ENCODE peak calls at places on chromosomes 12 and 14, in nine cellular contexts. One of them, this sample, is unnamed.
A peak's percentile ranks its signal among the peaks of the same experiment; 100 is the strongest.

GRCh38 chr14:71529855-71530254 is 402.4 kb upstream of the RGS6 start:
- DNase-seq in bronchial epithelial cell: no peak
- DNase-seq in CD8-positive, alpha-beta T cell: no peak
- DNase-seq in tibial artery: peak; percentile 87
- DNase-seq in heart left ventricle: peak; percentile 55
- DNase-seq in GM10248: no peak
- DNase-seq in IMR-90: no peak
- DNase-seq in vagina: no peak
- DNase-seq in adrenal gland: peak; percentile 37
- DNase-seq in this sample: no peak

GRCh38 chr14:100827140-100827517 is 1.2 kb downstream of the MEG3 start:
- DNase-seq in bronchial epithelial cell: no peak
- DNase-seq in CD8-positive, alpha-beta T cell: no peak
- DNase-seq in tibial artery: no peak
- DNase-seq in heart left ventricle: no peak
- DNase-seq in GM10248: no peak
- DNase-seq in IMR-90: peak; percentile 16
- DNase-seq in vagina: no peak
- DNase-seq in adrenal gland: no peak
- DNase-seq in this sample: no peak

GRCh38 chr12:45415393-45415817 is 199.5 kb downstream of the ANO6 start:
- DNase-seq in bronchial epithelial cell: peak; percentile 99
- DNase-seq in CD8-positive, alpha-beta T cell: no peak
- DNase-seq in tibial artery: peak; percentile 87
- DNase-seq in heart left ventricle: peak; percentile 61
- DNase-seq in GM10248: peak; percentile 54
- DNase-seq in IMR-90: peak; percentile 100
- DNase-seq in vagina: no peak
- DNase-seq in adrenal gland: peak; percentile 48
- DNase-seq in this sample: peak; percentile 92

GRCh38 chr14:106694638-106695393 is 1168.4 kb downstream of the TMEM121 start:
- DNase-seq in bronchial epithelial cell: peak; percentile 43
- DNase-seq in CD8-positive, alpha-beta T cell: peak; percentile 65
- DNase-seq in tibial artery: no peak
- DNase-seq in heart left ventricle: peak; percentile 21
- DNase-seq in GM10248: peak; percentile 58
- DNase-seq in IMR-90: no peak
- DNase-seq in vagina: no peak
- DNase-seq in adrenal gland: peak; percentile 27
- DNase-seq in this sample: no peak

GRCh38 chr12:22979854-22980253 is 354.9 kb downstream of the ETNK1 start:
- DNase-seq in bronchial epithelial cell: peak; percentile 72
- DNase-seq in CD8-positive, alpha-beta T cell: no peak
- DNase-seq in tibial artery: no peak
- DNase-seq in heart left ventricle: no peak
- DNase-seq in GM10248: no peak
- DNase-seq in IMR-90: no peak
- DNase-seq in vagina: no peak
- DNase-seq in adrenal gland: no peak
- DNase-seq in this sample: no peak

GRCh38 chr14:89479802-89480201 is 62.8 kb upstream of the FOXN3 start:
- DNase-seq in bronchial epithelial cell: peak; percentile 98
- DNase-seq in CD8-positive, alpha-beta T cell: no peak
- DNase-seq in tibial artery: no peak
- DNase-seq in heart left ventricle: no peak
- DNase-seq in GM10248: no peak
- DNase-seq in IMR-90: peak; percentile 45
- DNase-seq in vagina: no peak
- DNase-seq in adrenal gland: no peak
- DNase-seq in this sample: no peak

GRCh38 chr12:44379827-44380226 is 496.3 kb downstream of the NELL2 start:
- DNase-seq in bronchial epithelial cell: no peak
- DNase-seq in CD8-positive, alpha-beta T cell: no peak
- DNase-seq in tibial artery: no peak
- DNase-seq in heart left ventricle: no peak
- DNase-seq in GM10248: no peak
- DNase-seq in IMR-90: no peak
- DNase-seq in vagina: no peak
- DNase-seq in adrenal gland: no peak
- DNase-seq in this sample: no peak

GRCh38 chr12:95385246-95385645 is 88.7 kb upstream of the METAP2 start:
- DNase-seq in bronchial epithelial cell: peak; percentile 17
- DNase-seq in CD8-positive, alpha-beta T cell: no peak
- DNase-seq in tibial artery: peak; percentile 69
- DNase-seq in heart left ventricle: peak; percentile 27
- DNase-seq in GM10248: no peak
- DNase-seq in IMR-90: peak; percentile 8
- DNase-seq in vagina: no peak
- DNase-seq in adrenal gland: peak; percentile 23
- DNase-seq in this sample: peak; percentile 72

GRCh38 chr14:32472512-32473472 is 143.7 kb downstream of the AKAP6 start:
- DNase-seq in bronchial epithelial cell: peak; percentile 79
- DNase-seq in CD8-positive, alpha-beta T cell: no peak
- DNase-seq in tibial artery: no peak
- DNase-seq in heart left ventricle: no peak
- DNase-seq in GM10248: no peak
- DNase-seq in IMR-90: peak; percentile 81
- DNase-seq in vagina: no peak
- DNase-seq in adrenal gland: no peak
- DNase-seq in this sample: peak; percentile 54

GRCh38 chr12:78951746-78952532 is 87.4 kb downstream of the SYT1 start:
- DNase-seq in bronchial epithelial cell: peak; percentile 15
- DNase-seq in CD8-positive, alpha-beta T cell: no peak
- DNase-seq in tibial artery: no peak
- DNase-seq in heart left ventricle: no peak
- DNase-seq in GM10248: no peak
- DNase-seq in IMR-90: no peak
- DNase-seq in vagina: no peak
- DNase-seq in adrenal gland: no peak
- DNase-seq in this sample: no peak

GRCh38 chr14:30874999-30875787 is 834 bp downstream of the COCH start:
- DNase-seq in bronchial epithelial cell: no peak
- DNase-seq in CD8-positive, alpha-beta T cell: no peak
- DNase-seq in tibial artery: no peak
- DNase-seq in heart left ventricle: no peak
- DNase-seq in GM10248: peak; percentile 46
- DNase-seq in IMR-90: no peak
- DNase-seq in vagina: no peak
- DNase-seq in adrenal gland: no peak
- DNase-seq in this sample: no peak

GRCh38 chr14:30872602-30873001 is 1.8 kb upstream of the COCH start:
- DNase-seq in bronchial epithelial cell: no peak
- DNase-seq in CD8-positive, alpha-beta T cell: no peak
- DNase-seq in tibial artery: no peak
- DNase-seq in heart left ventricle: no peak
- DNase-seq in GM10248: no peak
- DNase-seq in IMR-90: no peak
- DNase-seq in vagina: no peak
- DNase-seq in adrenal gland: no peak
- DNase-seq in this sample: no peak

GRCh38 chr14:30873308-30874119 is 845 bp upstream of the COCH start:
- DNase-seq in bronchial epithelial cell: no peak
- DNase-seq in CD8-positive, alpha-beta T cell: no peak
- DNase-seq in tibial artery: no peak
- DNase-seq in heart left ventricle: no peak
- DNase-seq in GM10248: no peak
- DNase-seq in IMR-90: no peak
- DNase-seq in vagina: no peak
- DNase-seq in adrenal gland: no peak
- DNase-seq in this sample: no peak

GRCh38 chr14:30875788-30876053 is 1.4 kb downstream of the COCH start:
- DNase-seq in bronchial epithelial cell: no peak
- DNase-seq in CD8-positive, alpha-beta T cell: no peak
- DNase-seq in tibial artery: no peak
- DNase-seq in heart left ventricle: no peak
- DNase-seq in GM10248: no peak
- DNase-seq in IMR-90: no peak
- DNase-seq in vagina: no peak
- DNase-seq in adrenal gland: no peak
- DNase-seq in this sample: no peak

GRCh38 chr14:30874120-30874998 is at the start of gene COCH:
- DNase-seq in bronchial epithelial cell: no peak
- DNase-seq in CD8-positive, alpha-beta T cell: peak; percentile 57
- DNase-seq in tibial artery: no peak
- DNase-seq in heart left ventricle: peak; percentile 34
- DNase-seq in GM10248: peak; percentile 86
- DNase-seq in IMR-90: no peak
- DNase-seq in vagina: no peak
- DNase-seq in adrenal gland: no peak
- DNase-seq in this sample: no peak
- TF ChIP-seq CTCF in bronchial epithelial cell: peak; percentile 29
- TF ChIP-seq CTCF in CD8-positive, alpha-beta T cell: no peak
- TF ChIP-seq CTCF in tibial artery: peak; percentile 17
- TF ChIP-seq CTCF in heart left ventricle: peak; percentile 15
- TF ChIP-seq CTCF in GM10248: peak; percentile 51
- TF ChIP-seq CTCF in IMR-90: peak; percentile 15
- TF ChIP-seq CTCF in vagina: no peak
- TF ChIP-seq CTCF in adrenal gland: no peak
- TF ChIP-seq CTCF in this sample: no peak

GRCh38 chr14:67332468-67332867 is 27.1 kb downstream of the ATP6V1D start:
- DNase-seq in bronchial epithelial cell: no peak
- DNase-seq in CD8-positive, alpha-beta T cell: no peak
- DNase-seq in tibial artery: no peak
- DNase-seq in heart left ventricle: no peak
- DNase-seq in GM10248: no peak
- DNase-seq in IMR-90: peak; percentile 23
- DNase-seq in vagina: no peak
- DNase-seq in adrenal gland: no peak
- DNase-seq in this sample: no peak

GRCh38 chr14:67331368-67332125 is 28.1 kb downstream of the ATP6V1D start:
- DNase-seq in bronchial epithelial cell: no peak
- DNase-seq in CD8-positive, alpha-beta T cell: no peak
- DNase-seq in tibial artery: no peak
- DNase-seq in heart left ventricle: no peak
- DNase-seq in GM10248: no peak
- DNase-seq in IMR-90: peak; percentile 43
- DNase-seq in vagina: no peak
- DNase-seq in adrenal gland: no peak
- DNase-seq in this sample: no peak

DNA sequence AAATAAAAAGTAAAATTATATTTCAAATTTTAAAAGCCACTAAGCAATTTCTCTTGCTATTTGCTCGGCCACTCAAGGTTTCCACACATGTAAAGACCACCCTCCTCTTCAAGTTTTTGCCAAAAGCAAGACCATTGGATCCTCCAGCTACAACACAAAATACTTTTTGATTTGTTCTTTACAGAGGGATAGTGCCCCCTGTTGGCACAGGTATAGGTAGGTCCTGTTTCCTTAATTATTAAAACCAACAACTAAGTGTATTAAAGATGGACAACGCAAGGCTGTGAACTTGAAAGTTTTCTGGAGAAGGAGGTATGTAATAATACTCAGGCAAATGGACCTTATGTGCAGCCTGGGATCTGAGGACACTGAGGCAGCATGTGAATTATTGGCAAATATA is 23.8 kb downstream of the ATP6V1D start:
- DNase-seq in bronchial epithelial cell: no peak
- DNase-seq in CD8-positive, alpha-beta T cell: no peak
- DNase-seq in tibial artery: no peak
- DNase-seq in heart left ventricle: no peak
- DNase-seq in GM10248: no peak
- DNase-seq in IMR-90: peak; percentile 27
- DNase-seq in vagina: no peak
- DNase-seq in adrenal gland: no peak
- DNase-seq in this sample: no peak
- TF ChIP-seq CTCF in bronchial epithelial cell: peak; percentile 15
- TF ChIP-seq CTCF in CD8-positive, alpha-beta T cell: peak; percentile 35
- TF ChIP-seq CTCF in tibial artery: no peak
- TF ChIP-seq CTCF in heart left ventricle: no peak
- TF ChIP-seq CTCF in GM10248: peak; percentile 27
- TF ChIP-seq CTCF in IMR-90: peak; percentile 39
- TF ChIP-seq CTCF in vagina: no peak
- TF ChIP-seq CTCF in adrenal gland: no peak
- TF ChIP-seq CTCF in this sample: no peak

DNA sequence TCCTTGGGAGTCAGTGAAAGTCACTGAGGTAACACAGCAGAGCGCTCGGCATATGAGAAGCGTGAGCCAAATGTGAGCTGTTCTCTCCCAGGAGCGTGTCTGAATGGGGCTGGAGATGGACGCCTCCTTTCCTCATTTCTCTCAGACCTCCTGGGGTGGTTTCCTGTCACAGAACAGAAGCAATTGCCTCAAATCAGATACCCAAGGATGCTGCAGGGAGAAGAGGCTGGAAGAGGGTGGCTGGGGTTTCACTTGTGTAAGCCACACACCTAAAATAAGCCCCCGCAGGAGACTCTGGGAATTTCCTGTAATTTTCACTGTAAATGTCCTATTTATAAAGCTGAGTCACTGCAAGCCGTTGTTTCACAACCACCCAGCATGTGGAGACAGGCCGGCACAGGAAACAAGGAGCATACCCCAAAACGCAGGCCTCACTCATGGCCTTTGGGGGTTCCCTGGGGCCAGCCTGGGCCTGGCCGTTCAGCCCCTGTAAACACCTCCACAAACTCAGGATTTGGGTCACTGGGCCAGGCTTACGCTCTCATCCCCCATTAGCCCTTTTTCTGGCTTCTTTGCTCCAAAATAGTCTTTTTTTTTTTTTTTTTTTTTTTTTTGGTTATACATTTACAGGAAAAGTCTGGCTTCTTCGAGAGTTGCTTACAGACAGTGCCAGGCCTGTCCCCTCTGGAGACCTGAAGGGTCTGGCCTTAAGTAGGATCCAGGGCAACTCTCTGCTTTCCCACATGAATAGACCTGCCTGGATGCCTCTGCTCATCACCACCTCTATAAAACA is 55.3 kb downstream of the VCPKMT start:
- DNase-seq in bronchial epithelial cell: peak; percentile 96
- DNase-seq in CD8-positive, alpha-beta T cell: peak; percentile 61
- DNase-seq in tibial artery: peak; percentile 83
- DNase-seq in heart left ventricle: no peak
- DNase-seq in GM10248: peak; percentile 46
- DNase-seq in IMR-90: peak; percentile 95
- DNase-seq in vagina: no peak
- DNase-seq in adrenal gland: peak; percentile 79
- DNase-seq in this sample: peak; percentile 80
- TF ChIP-seq CTCF in bronchial epithelial cell: no peak
- TF ChIP-seq CTCF in CD8-positive, alpha-beta T cell: no peak
- TF ChIP-seq CTCF in tibial artery: peak; percentile 58
- TF ChIP-seq CTCF in heart left ventricle: peak; percentile 3
- TF ChIP-seq CTCF in GM10248: no peak
- TF ChIP-seq CTCF in IMR-90: no peak
- TF ChIP-seq CTCF in vagina: no peak
- TF ChIP-seq CTCF in adrenal gland: peak; percentile 58
- TF ChIP-seq CTCF in this sample: no peak

DNA sequence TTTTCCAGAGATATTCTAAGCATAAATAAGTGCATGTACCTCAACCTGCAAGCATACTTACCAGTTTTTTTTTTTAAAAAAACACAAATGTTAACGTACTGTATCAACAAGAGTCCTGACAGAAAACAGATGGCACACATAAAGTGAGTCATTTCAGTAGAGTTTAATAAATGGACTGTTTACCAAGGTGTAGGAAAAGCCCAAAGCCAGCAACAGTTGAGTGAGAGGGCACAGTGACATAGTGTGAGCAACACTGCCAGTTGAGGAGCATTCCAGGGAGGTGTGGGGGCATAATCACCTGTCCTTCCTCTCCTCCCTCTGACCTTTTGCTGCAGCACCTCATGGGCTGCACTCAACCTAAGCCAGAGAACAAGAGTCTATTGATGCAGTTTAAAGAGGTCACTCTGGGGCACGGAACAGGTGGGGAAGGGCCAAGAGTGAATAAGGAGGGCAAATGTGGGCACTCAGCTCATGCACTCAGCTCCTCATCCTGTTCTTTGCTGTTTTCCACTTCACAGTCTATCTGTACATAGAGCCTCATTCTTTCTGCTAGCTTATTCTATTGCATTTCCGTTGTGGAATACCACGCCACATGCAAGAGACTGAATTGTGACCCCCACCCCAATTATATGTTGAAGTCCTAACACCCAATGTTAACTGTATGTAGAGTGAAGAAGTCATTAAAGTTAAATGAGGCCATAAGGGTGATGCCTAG is 29.3 kb downstream of the DHRS2 start:
- DNase-seq in bronchial epithelial cell: no peak
- DNase-seq in CD8-positive, alpha-beta T cell: peak; percentile 13
- DNase-seq in tibial artery: no peak
- DNase-seq in heart left ventricle: no peak
- DNase-seq in GM10248: no peak
- DNase-seq in IMR-90: no peak
- DNase-seq in vagina: peak; percentile 49
- DNase-seq in adrenal gland: no peak
- DNase-seq in this sample: no peak
- TF ChIP-seq CTCF in bronchial epithelial cell: no peak
- TF ChIP-seq CTCF in CD8-positive, alpha-beta T cell: no peak
- TF ChIP-seq CTCF in tibial artery: no peak
- TF ChIP-seq CTCF in heart left ventricle: no peak
- TF ChIP-seq CTCF in GM10248: no peak
- TF ChIP-seq CTCF in IMR-90: no peak
- TF ChIP-seq CTCF in vagina: no peak
- TF ChIP-seq CTCF in adrenal gland: no peak
- TF ChIP-seq CTCF in this sample: no peak